ENCODE peak calls at places on chromosomes 5 and 9, in four cellular contexts. One of them, this sample, is unnamed.

GRCh38 chr9:98050351-98050750 is 6.2 kb upstream of the NANS start:
- DNase-seq in NCI-H774: no peak
- DNase-seq in stomach: no peak
- DNase-seq in activated naive CD4-positive, alpha-beta T cell treated with anti-CD3 and anti-CD28 coated beads, Interleukin-2, amount 50 U/mL, for 72 hours: no peak
- DNase-seq in this sample: no peak

GRCh38 chr9:92986175-92987110 is 39.1 kb downstream of the FGD3 start:
- DNase-seq in NCI-H774: no peak
- DNase-seq in stomach: no peak
- DNase-seq in activated naive CD4-positive, alpha-beta T cell treated with anti-CD3 and anti-CD28 coated beads, Interleukin-2, amount 50 U/mL, for 72 hours: no peak
- DNase-seq in this sample: no peak

GRCh38 chr9:87271696-87272477 is 225.8 kb upstream of the DAPK1 start:
- DNase-seq in stomach: no peak
- DNase-seq in activated naive CD4-positive, alpha-beta T cell treated with anti-CD3 and anti-CD28 coated beads, Interleukin-2, amount 50 U/mL, for 72 hours: no peak
- DNase-seq in NCI-H774: no peak
- DNase-seq in this sample: no peak

GRCh38 chr5:128053291-128053954 is 30.1 kb upstream of the SLC12A2 start:
- DNase-seq in NCI-H774: no peak
- DNase-seq in activated naive CD4-positive, alpha-beta T cell treated with anti-CD3 and anti-CD28 coated beads, Interleukin-2, amount 50 U/mL, for 72 hours: no peak
- DNase-seq in stomach: no peak
- DNase-seq in this sample: peak

GRCh38 chr9:76591256-76591950 is 132.4 kb downstream of the GCNT1 start:
- DNase-seq in stomach: no peak
- DNase-seq in activated naive CD4-positive, alpha-beta T cell treated with anti-CD3 and anti-CD28 coated beads, Interleukin-2, amount 50 U/mL, for 72 hours: no peak
- DNase-seq in NCI-H774: no peak
- DNase-seq in this sample: no peak

GRCh38 chr5:35954175-35954574 is 15.8 kb upstream of the CAPSL start:
- DNase-seq in NCI-H774: no peak
- DNase-seq in stomach: no peak
- DNase-seq in activated naive CD4-positive, alpha-beta T cell treated with anti-CD3 and anti-CD28 coated beads, Interleukin-2, amount 50 U/mL, for 72 hours: no peak
- DNase-seq in this sample: no peak

GRCh38 chr9:117063721-117064471 is 351.0 kb downstream of the ASTN2 start:
- DNase-seq in stomach: no peak
- DNase-seq in activated naive CD4-positive, alpha-beta T cell treated with anti-CD3 and anti-CD28 coated beads, Interleukin-2, amount 50 U/mL, for 72 hours: no peak
- DNase-seq in NCI-H774: no peak
- DNase-seq in this sample: no peak

GRCh38 chr9:89701221-89701798 is 96.5 kb downstream of the GADD45G start:
- DNase-seq in activated naive CD4-positive, alpha-beta T cell treated with anti-CD3 and anti-CD28 coated beads, Interleukin-2, amount 50 U/mL, for 72 hours: peak
- DNase-seq in stomach: no peak
- DNase-seq in NCI-H774: no peak
- DNase-seq in this sample: no peak

GRCh38 chr5:142816577-142816976 is 46.4 kb downstream of the ARHGAP26 start:
- DNase-seq in stomach: peak
- DNase-seq in activated naive CD4-positive, alpha-beta T cell treated with anti-CD3 and anti-CD28 coated beads, Interleukin-2, amount 50 U/mL, for 72 hours: no peak
- DNase-seq in NCI-H774: no peak
- DNase-seq in this sample: no peak

GRCh38 chr5:140926903-140927573 is 939 bp downstream of the PCDHAC1 start:
- DNase-seq in activated naive CD4-positive, alpha-beta T cell treated with anti-CD3 and anti-CD28 coated beads, Interleukin-2, amount 50 U/mL, for 72 hours: no peak
- DNase-seq in stomach: no peak
- DNase-seq in NCI-H774: no peak
- DNase-seq in this sample: no peak

GRCh38 chr9:19156026-19156474 is 28.8 kb upstream of the PLIN2 start:
- DNase-seq in stomach: no peak
- DNase-seq in NCI-H774: no peak
- DNase-seq in activated naive CD4-positive, alpha-beta T cell treated with anti-CD3 and anti-CD28 coated beads, Interleukin-2, amount 50 U/mL, for 72 hours: no peak
- DNase-seq in this sample: no peak